ENCODE peak calls at places on chromosomes 11 and 22, in four cellular contexts. C is HCT116, X is SK-N-SH, E is GM23248. W is an unnamed sample.

GRCh38 chr11:44078794-44079193 is 12.7 kb downstream of the ACCS start:
- DNase-seq in C (no peak), X (no peak), E (no peak), W (no peak)

GRCh38 chr22:45164217-45165123 is 745 bp downstream of the NUP50 start:
- DNase-seq in C (no peak), X (peak; percentile 79), E (peak; percentile 52), W (peak; percentile 21)

GRCh38 chr11:75548571-75549272 is 13.3 kb upstream of the SERPINH1 start:
- DNase-seq in C (no peak), X (no peak), E (no peak), W (no peak)

GRCh38 chr11:110131386-110132123 is 38.4 kb downstream of the ZC3H12C start:
- DNase-seq in C (no peak), X (no peak), E (no peak), W (no peak)

GRCh38 chr11:34056672-34057071 is 5.1 kb downstream of the CAPRIN1 start:
- DNase-seq in C (no peak), X (no peak), E (no peak), W (no peak)

GRCh38 chr22:25508161-25508560 is 56.3 kb upstream of the GRK3 start:
- DNase-seq in C (no peak), X (no peak), E (no peak), W (no peak)

GRCh38 chr11:134024420-134025085 is 44.3 kb upstream of the JAM3 start:
- DNase-seq in C (no peak), X (no peak), E (peak; percentile 91), W (no peak)

GRCh38 chr22:49296561-49296960 is 531.1 kb downstream of the BRD1 start:
- DNase-seq in C (no peak), X (no peak), E (no peak), W (no peak)

GRCh38 chr22:49545606-49546005 is 282.1 kb downstream of the BRD1 start:
- DNase-seq in C (no peak), X (no peak), E (no peak), W (no peak)

GRCh38 chr22:48407256-48407955 is 1420.3 kb downstream of the BRD1 start:
- DNase-seq in C (no peak), X (no peak), E (no peak), W (no peak)

GRCh38 chr11:44742470-44742869 is 15.7 kb downstream of the TSPAN18 start:
- DNase-seq in C (no peak), X (no peak), E (no peak), W (no peak)

GRCh38 chr11:68040121-68040956 is 1.5 kb downstream of the TCIRG1 start:
- DNase-seq in C (no peak), X (peak; percentile 86), E (peak; percentile 81), W (peak; percentile 85)

GRCh38 chr11:93236741-93237675 is 39.2 kb upstream of the SLC36A4 start:
- DNase-seq in C (peak; percentile 34), X (peak; percentile 51), E (peak; percentile 62), W (peak; percentile 51)

GRCh38 chr11:45106006-45106405 is 40.4 kb upstream of the PRDM11 start:
- DNase-seq in C (no peak), X (no peak), E (no peak), W (no peak)

GRCh38 chr22:44204937-44205712 is 24.4 kb downstream of the PARVG start:
- DNase-seq in C (no peak), X (no peak), E (no peak), W (no peak)

GRCh38 chr11:72239296-72239848 is 4.6 kb downstream of the PHOX2A start:
- DNase-seq in C (no peak), X (peak; percentile 72), E (peak; percentile 75), W (no peak)

GRCh38 chr22:39960791-39961746 is 872 bp downstream of the TMA7B start:
- DNase-seq in C (no peak), X (no peak), E (peak; percentile 89), W (peak; percentile 96)

GRCh38 chr22:30640361-30640760 is 4.8 kb downstream of the SLC35E4 start:
- DNase-seq in C (no peak), X (no peak), E (no peak), W (no peak)

GRCh38 chr22:32336185-32336603 is 21.5 kb upstream of the RFPL3 start:
- DNase-seq in C (no peak), X (no peak), E (no peak), W (no peak)

GRCh38 chr22:19961868-19962245 is 20.2 kb upstream of the TXNRD2 start:
- DNase-seq in C (no peak), X (no peak), E (no peak), W (no peak)

GRCh38 chr22:20184501-20185145 is 33.8 kb upstream of the CCDC188 start:
- DNase-seq in C (no peak), X (no peak), E (no peak), W (no peak)

DNA sequence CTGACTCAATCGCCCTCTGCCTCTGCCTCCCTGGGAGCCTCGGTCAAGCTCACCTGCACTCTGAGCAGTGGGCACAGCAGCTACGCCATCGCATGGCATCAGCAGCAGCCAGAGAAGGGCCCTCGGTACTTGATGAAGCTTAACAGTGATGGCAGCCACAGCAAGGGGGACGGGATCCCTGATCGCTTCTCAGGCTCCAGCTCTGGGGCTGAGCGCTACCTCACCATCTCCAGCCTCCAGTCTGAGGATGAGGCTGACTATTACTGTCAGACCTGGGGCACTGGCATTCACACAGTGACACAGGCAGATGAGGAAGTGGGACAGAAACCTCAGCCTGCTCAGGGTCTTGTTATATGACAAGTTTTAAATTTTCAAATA is 48.6 kb upstream of the TOP3B start:
- DNase-seq in C (no peak), X (no peak), E (no peak), W (peak; percentile 37)
- H3K9me2 ChIP-seq in C (no peaks in the 10 kb centered on the region), X (no peaks in the 10 kb centered on the region), E (no peaks in the 10 kb centered on the region), W (no peaks in the 10 kb centered on the region)

GRCh38 chr11:114309517-114309916 is 13.3 kb downstream of the NNMT start:
- DNase-seq in C (no peak), X (no peak), E (peak; percentile 47), W (no peak)
- H3K4me3 ChIP-seq in C (no peak overlapping the region), X (no peak overlapping the region), E (peak overlapping the region; percentile 71), W (no peak overlapping the region)

DNA sequence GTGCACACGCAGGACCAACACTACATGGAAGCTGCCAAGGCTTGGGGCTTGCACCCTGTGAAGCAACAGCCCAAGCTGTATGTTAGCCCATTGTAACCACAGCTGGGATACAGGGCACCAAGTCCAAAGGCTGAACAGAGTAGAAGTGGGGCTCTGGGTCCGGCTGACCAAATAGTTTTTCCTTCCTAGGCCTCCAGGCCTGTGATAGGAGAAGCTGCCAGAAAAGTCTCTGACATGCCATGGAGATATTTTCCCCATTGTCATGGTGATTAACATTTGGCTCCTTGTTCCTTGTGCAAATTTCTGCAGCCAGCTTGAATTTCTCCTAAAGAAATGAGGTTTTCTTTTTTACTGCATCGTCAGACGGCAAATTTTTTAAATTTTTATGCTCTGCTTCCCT is 941.2 kb downstream of the FAM181B start:
- DNase-seq in C (no peak), X (no peak), E (no peak), W (no peak)
- TF ChIP-seq EZH2phosphoT487 in C (no peak), X (no peak), E (no peak), W (no peak)

DNA sequence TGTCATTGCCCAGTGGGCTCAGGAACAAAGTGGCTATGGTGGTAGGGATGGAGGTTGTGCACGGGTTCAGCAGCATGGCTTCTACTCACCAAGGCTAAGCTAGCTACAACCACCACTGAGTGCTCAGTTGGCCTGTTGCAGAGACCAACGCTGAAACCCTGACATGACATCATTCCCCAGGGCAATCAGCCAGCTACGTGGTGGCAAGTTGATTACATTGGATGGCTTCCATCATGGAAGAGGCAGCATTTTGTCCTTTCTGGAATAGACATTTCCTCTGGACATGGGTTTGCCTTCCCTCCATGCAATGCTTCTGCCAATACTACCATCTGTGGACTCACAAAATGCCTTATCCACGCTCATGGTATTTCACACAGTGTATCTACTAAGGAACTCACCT is 634.3 kb downstream of the OPCML start:
- DNase-seq in C (no peak), X (no peak), E (no peak), W (no peak)
- H3K9me2 ChIP-seq in C (no peaks in the 10 kb centered on the region), X (no peaks in the 10 kb centered on the region), E (no peaks in the 10 kb centered on the region), W (no peaks in the 10 kb centered on the region)

GRCh38 chr11:64893194-64894069 is 15.0 kb upstream of the EHD1 start:
- DNase-seq in C (no peak), X (no peak), E (no peak), W (no peak)

GRCh38 chr11:64892411-64892831 is 14.0 kb upstream of the EHD1 start:
- DNase-seq in C (no peak), X (no peak), E (no peak), W (no peak)

GRCh38 chr11:64894070-64894811 is 15.8 kb upstream of the EHD1 start:
- DNase-seq in C (no peak), X (peak; percentile 97), E (peak; percentile 77), W (peak; percentile 73)

GRCh38 chr11:64891880-64892279 is 13.5 kb upstream of the EHD1 start:
- DNase-seq in C (no peak), X (no peak), E (no peak), W (no peak)

DNA sequence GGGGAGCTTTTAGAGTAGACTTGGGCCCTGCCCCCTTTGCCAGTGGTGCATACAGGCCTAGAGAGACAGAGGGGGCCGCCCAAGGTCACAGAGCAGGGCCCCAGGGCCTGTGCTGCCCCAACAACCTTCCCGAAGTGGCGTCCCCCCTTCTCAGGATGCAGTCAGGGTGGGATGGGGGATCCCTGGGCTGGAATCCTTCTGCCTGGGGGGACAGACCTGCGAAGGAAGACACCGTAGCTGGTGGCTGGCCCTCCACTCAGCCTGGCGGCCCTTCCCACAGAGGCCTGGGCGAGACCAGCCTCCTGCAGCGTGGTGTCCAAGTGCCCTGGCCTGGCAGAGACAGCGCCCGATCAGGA is 14.4 kb upstream of the EHD1 start:
- DNase-seq in C (no peak), X (no peak), E (no peak), W (no peak)
- H3K4me3 ChIP-seq in C (no peak overlapping the region), X (no peak overlapping the region), E (no peak overlapping the region), W (no peak overlapping the region)

GRCh38 chr11:94785509-94785908 is 17.4 kb downstream of the AMOTL1 start:
- DNase-seq in C (no peak), X (peak; percentile 44), E (no peak), W (no peak)
- TF ChIP-seq EZH2phosphoT487 in C (no peak), X (no peak), E (no peak), W (no peak)

GRCh38 chr11:119316729-119317591 is at the start of gene MCAM:
- DNase-seq in C (no peak), X (peak; percentile 87), E (peak; percentile 56), W (no peak)
- H3K9me2 ChIP-seq in C (no peaks in the 10 kb centered on the region), X (no peaks in the 10 kb centered on the region), E (no peaks in the 10 kb centered on the region), W (no peaks in the 10 kb centered on the region)

GRCh38 chr11:3231851-3232744 is at the start of gene MRGPRE:
- DNase-seq in C (no peak), X (peak; percentile 74), E (peak; percentile 58), W (peak; percentile 21)
- H3K4me3 ChIP-seq in C (no peak within 1 kb of the TSS), X (no peak within 1 kb of the TSS), E (peak within 1 kb of the TSS; percentile 16), W (peak within 1 kb of the TSS; percentile 20)

GRCh38 chr11:69208190-69209037 is 52.7 kb downstream of the SMIM38 start:
- DNase-seq in C (no peak), X (no peak), E (no peak), W (no peak)
- TF ChIP-seq EZH2phosphoT487 in C (no peak), X (no peak), E (no peak), W (no peak)